ENCODE peak calls at places on chromosome 2, in eight cellular contexts. L is midbrain, Z is GM13976, M is cardiac muscle cell, H is nephron progenitor cell, C is T47D, F is SK-MEL-5, G is epithelial cell of proximal tubule. V is an unnamed sample.

GRCh38 chr2:9554841-9555337 is 741 bp downstream of the ADAM17 start:
- DNase-seq in L (no peak), Z (no peak), M (peak), H (peak), C (no peak), F (peak), G (no peak), V (peak)

GRCh38 chr2:177753682-177754475 is 318.7 kb downstream of the PDE11A start:
- DNase-seq in L (peak), Z (no peak), M (peak), H (peak), C (no peak), F (peak), G (peak), V (no peak)

GRCh38 chr2:56981554-56981953 is 797.8 kb downstream of the CCDC85A start:
- DNase-seq in L (no peak), Z (no peak), M (no peak), H (no peak), C (no peak), F (no peak), G (no peak), V (no peak)

GRCh38 chr2:53210538-53210937 is 557.1 kb upstream of the CHAC2 start:
- DNase-seq in L (no peak), Z (no peak), M (no peak), H (no peak), C (no peak), F (peak), G (no peak), V (no peak)

GRCh38 chr2:69253893-69254292 is 133.1 kb downstream of the GFPT1 start:
- DNase-seq in L (no peak), Z (no peak), M (peak), H (no peak), C (no peak), F (peak), G (peak), V (no peak)

GRCh38 chr2:9333591-9334171 is 89.6 kb downstream of the ITGB1BP1 start:
- DNase-seq in L (peak), Z (peak), M (peak), H (peak), C (peak), F (peak), G (no peak), V (no peak)

GRCh38 chr2:7748717-7749415 is 831.7 kb downstream of the RNF144A start:
- DNase-seq in L (no peak), Z (no peak), M (no peak), H (no peak), C (no peak), F (peak), G (no peak), V (no peak)

GRCh38 chr2:172859821-172860707 is 124.4 kb downstream of the RAPGEF4 start:
- DNase-seq in L (peak), Z (no peak), M (peak), H (no peak), C (no peak), F (peak), G (no peak), V (no peak)

GRCh38 chr2:127683766-127684165 is 8.4 kb upstream of the LIMS2 start:
- DNase-seq in L (no peak), Z (no peak), M (peak), H (no peak), C (no peak), F (no peak), G (no peak), V (no peak)

GRCh38 chr2:157895531-157895930 is 19.4 kb upstream of the ACVR1 start:
- DNase-seq in L (no peak), Z (no peak), M (no peak), H (no peak), C (no peak), F (no peak), G (no peak), V (no peak)

GRCh38 chr2:101995804-101996203 is 4.0 kb downstream of the IL1R2 start:
- DNase-seq in L (no peak), Z (no peak), M (no peak), H (no peak), C (no peak), F (no peak), G (no peak), V (no peak)